ENCODE peak calls at places on chromosomes 16 and 17, in eight cellular contexts. U, M, A, B, I, Y, T and W are unnamed samples.

GRCh38 chr17:32277284-32277683 is 11.7 kb downstream of the RHBDL3 start:
- DNase-seq in Y (no peak), I (no peak), T (no peak), A (no peak), B (peak; percentile 43), U (peak; percentile 48), M (no peak), W (no peak)

GRCh38 chr17:18226284-18226945 is 980 bp downstream of the LLGL1 start:
- DNase-seq in T (no peak), B (no peak), M (no peak), U (no peak), Y (no peak), A (no peak), I (no peak), W (no peak)

GRCh38 chr16:80784951-80785350 is 19.4 kb downstream of the CDYL2 start:
- DNase-seq in A (no peak), M (no peak), I (no peak), T (no peak), B (no peak), U (no peak), Y (no peak), W (no peak)

GRCh38 chr16:78127130-78127529 is 27.7 kb downstream of the WWOX start:
- DNase-seq in B (peak; percentile 35), I (no peak), M (no peak), A (no peak), T (no peak), Y (no peak), U (peak; percentile 42), W (no peak)

GRCh38 chr16:88389621-88390160 is 6.9 kb downstream of the ZNF469 start:
- DNase-seq in A (no peak), T (no peak), B (no peak), U (no peak), I (no peak), M (no peak), Y (no peak), W (no peak)

GRCh38 chr16:9309844-9310243 is 218.4 kb downstream of the HAPSTR1 start:
- DNase-seq in T (no peak), Y (no peak), I (no peak), A (no peak), B (no peak), U (no peak), M (no peak), W (no peak)

GRCh38 chr17:81842725-81843504 is 8.1 kb upstream of the PPP1R27 start:
- DNase-seq in T (no peak), I (no peak), Y (no peak), U (peak; percentile 55), M (no peak), A (no peak), B (peak; percentile 56), W (no peak)

GRCh38 chr17:79661292-79662041 is 50.6 kb upstream of the RBFOX3 start:
- DNase-seq in I (no peak), T (no peak), B (no peak), U (no peak), A (no peak), M (no peak), Y (no peak), W (no peak)

GRCh38 chr16:49277766-49278566 is 3.7 kb downstream of the CBLN1 start:
- DNase-seq in Y (no peak), B (no peak), A (no peak), U (no peak), I (no peak), M (no peak), T (no peak), W (no peak)

GRCh38 chr16:58046936-58047335 is 21.4 kb downstream of the MMP15 start:
- DNase-seq in Y (no peak), B (no peak), M (no peak), U (no peak), T (no peak), A (no peak), I (no peak), W (no peak)

GRCh38 chr17:21288581-21289017 is 4.1 kb downstream of the MAP2K3 start:
- DNase-seq in I (no peak), A (no peak), B (no peak), T (no peak), Y (no peak), M (peak; percentile 58), U (no peak), W (no peak)

GRCh38 chr17:39738568-39738901 is 797 bp downstream of the GRB7 start:
- DNase-seq in I (no peak), M (peak; percentile 77), A (no peak), B (no peak), Y (peak; percentile 50), U (no peak), T (no peak), W (no peak)

GRCh38 chr17:50258647-50259483 is 15.4 kb upstream of the TMEM92 start:
- DNase-seq in M (peak; percentile 6), T (no peak), A (no peak), Y (peak; percentile 29), I (no peak), B (peak; percentile 22), U (peak; percentile 39), W (no peak)

GRCh38 chr17:29590261-29590978 is 972 bp upstream of the GIT1 start:
- DNase-seq in B (peak; percentile 69), T (no peak), M (no peak), A (no peak), Y (peak; percentile 17), U (peak; percentile 47), I (no peak), W (no peak)

GRCh38 chr17:76365256-76365903 is 11.7 kb upstream of the PRPSAP1 start:
- DNase-seq in T (no peak), Y (no peak), U (no peak), I (no peak), B (peak; percentile 70), A (no peak), M (no peak), W (no peak)
- TF ChIP-seq CTCF in T (peak; percentile 29), Y (no peak), U (no peak), I (no peak), B (peak; percentile 74), A (peak; percentile 1), M (no peak), W (peak; percentile 27)

GRCh38 chr16:2586901-2587480 is 49.2 kb downstream of the PDPK1 start:
- DNase-seq in B (no peak), T (no peak), I (no peak), Y (no peak), U (no peak), A (no peak), M (no peak), W (no peak)

GRCh38 chr16:2585651-2586081 is 47.8 kb downstream of the PDPK1 start:
- DNase-seq in Y (no peak), U (no peak), B (no peak), T (no peak), I (no peak), M (no peak), A (no peak), W (no peak)

GRCh38 chr16:2584742-2585650 is 47.2 kb downstream of the PDPK1 start:
- DNase-seq in B (no peak), M (no peak), I (no peak), Y (no peak), T (no peak), A (no peak), U (peak; percentile 43), W (no peak)

GRCh38 chr16:2587891-2588565 is 50.2 kb downstream of the PDPK1 start:
- DNase-seq in Y (no peak), A (no peak), M (no peak), I (no peak), B (no peak), T (no peak), U (no peak), W (no peak)

GRCh38 chr16:2586241-2586640 is 48.4 kb downstream of the PDPK1 start:
- DNase-seq in T (no peak), Y (no peak), A (no peak), B (no peak), U (no peak), M (no peak), I (no peak), W (no peak)
- TF ChIP-seq CTCF in T (no peak), Y (no peak), A (no peak), B (peak; percentile 26), U (peak; percentile 4), M (no peak), I (peak; percentile 34), W (no peak)

DNA sequence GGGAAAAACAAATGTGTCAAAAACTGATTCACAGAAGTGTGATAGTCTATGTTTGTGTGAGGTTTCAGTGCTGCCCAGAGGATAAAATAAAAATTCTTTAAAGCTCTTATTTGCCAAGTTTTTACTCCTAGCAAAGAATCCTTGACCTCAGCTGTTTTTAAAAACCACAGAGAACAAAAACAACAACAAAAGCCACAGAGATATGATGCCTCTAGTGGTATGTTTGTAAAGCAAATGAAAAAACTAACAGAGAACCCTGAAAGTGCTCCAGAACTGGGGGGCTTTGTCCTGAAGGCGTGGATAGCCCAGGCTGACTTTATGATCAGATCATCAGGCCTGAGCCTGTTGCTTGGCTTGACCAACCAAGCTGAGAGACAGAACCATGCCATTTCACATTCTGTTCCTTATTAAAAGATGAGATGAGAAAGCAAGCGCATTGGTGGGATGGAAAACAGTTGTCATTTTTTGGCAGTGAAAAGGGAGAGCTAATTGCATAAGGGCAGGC is 411.1 kb downstream of the CPPED1 start:
- DNase-seq in U (no peak), T (no peak), B (peak; percentile 16), M (no peak), A (no peak), I (no peak), Y (peak; percentile 64), W (no peak)
- TF ChIP-seq CTCF in U (no peak), T (peak; percentile 33), B (peak; percentile 26), M (no peak), A (no peak), I (peak; percentile 20), Y (no peak), W (no peak)

DNA sequence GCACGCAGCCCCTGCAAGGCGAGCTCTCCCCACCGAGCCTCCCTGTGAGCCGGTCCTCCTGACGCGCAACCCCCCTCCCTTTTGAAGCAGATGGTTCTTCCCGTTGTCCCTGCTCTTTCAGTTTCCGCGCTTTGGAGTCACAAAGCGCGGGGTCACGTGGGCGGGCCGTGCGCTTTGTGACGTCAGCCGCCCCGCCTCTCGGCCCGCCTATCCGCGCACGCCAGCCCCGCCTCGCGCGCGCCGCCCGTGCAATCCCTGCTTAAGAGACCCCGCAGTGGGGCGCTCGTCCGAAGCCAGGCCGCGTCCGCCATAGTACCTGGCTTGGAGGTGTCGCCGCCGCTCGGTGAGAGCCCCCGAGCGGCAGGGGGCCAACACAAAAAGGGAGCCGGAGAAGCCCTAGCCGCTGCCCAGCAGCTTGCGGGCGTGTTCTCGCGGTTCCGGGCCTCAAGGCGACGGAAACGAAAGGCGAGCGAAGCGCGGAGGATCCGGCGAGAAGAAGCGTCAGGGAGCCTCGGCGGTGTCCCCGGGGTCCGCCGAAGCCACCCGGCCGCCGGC is at the start of gene RBBP6:
- DNase-seq in T (peak; percentile 95), Y (peak; percentile 92), A (peak; percentile 92), B (peak; percentile 97), U (peak; percentile 97), I (peak; percentile 83), M (peak; percentile 93), W (peak; percentile 90)
- TF ChIP-seq CTCF in T (peak; percentile 65), Y (peak; percentile 8), A (peak; percentile 46), B (no peak), U (no peak), I (peak; percentile 51), M (peak; percentile 53), W (peak; percentile 39)

GRCh38 chr16:21698169-21699032 is 34.6 kb downstream of the OTOA start:
- DNase-seq in Y (no peak), M (no peak), B (no peak), A (no peak), T (no peak), U (no peak), I (no peak), W (no peak)
- TF ChIP-seq CTCF in Y (no peak), M (no peak), B (no peak), A (no peak), T (no peak), U (no peak), I (no peak), W (peak; percentile 9)